ENCODE peak calls at places on chromosomes 5 and 9, in six cellular contexts. C, H, P, V, F and R are unnamed samples.

GRCh38 chr5:173575985-173576384 is 40.5 kb downstream of the BOD1 start:
- DNase-seq in C (no peak), H (no peak), P (no peak), V (no peak), F (no peak), R (no peak)

GRCh38 chr5:40490464-40491083 is 189.1 kb upstream of the PTGER4 start:
- DNase-seq in C (no peak), H (no peak), P (no peak), V (no peak), F (no peak), R (no peak)

GRCh38 chr5:156482816-156483215 is 155.9 kb downstream of the SGCD start:
- DNase-seq in C (no peak), H (no peak), P (no peak), V (no peak), F (no peak), R (no peak)

GRCh38 chr5:133458435-133458834 is 153.9 kb downstream of the FSTL4 start:
- DNase-seq in C (no peak), H (no peak), P (no peak), V (no peak), F (no peak), R (no peak)

GRCh38 chr5:153569036-153569435 is 78.6 kb downstream of the GRIA1 start:
- DNase-seq in C (no peak), H (no peak), P (no peak), V (no peak), F (no peak), R (peak)

GRCh38 chr9:136711751-136712689 is at the start of gene DIPK1B:
- DNase-seq in C (peak), H (no peak), P (peak), V (no peak), F (no peak), R (peak)

GRCh38 chr9:87342743-87343142 is 154.9 kb upstream of the DAPK1 start:
- DNase-seq in C (peak), H (no peak), P (no peak), V (no peak), F (no peak), R (no peak)

GRCh38 chr9:96344458-96345180 is 38.9 kb downstream of the SLC35D2 start:
- DNase-seq in C (peak), H (peak), P (peak), V (no peak), F (peak), R (peak)

GRCh38 chr5:65434122-65434521 is 47.6 kb downstream of the ADAMTS6 start:
- DNase-seq in C (no peak), H (no peak), P (no peak), V (no peak), F (no peak), R (no peak)

GRCh38 chr9:20640331-20641187 is 18.3 kb upstream of the MLLT3 start:
- DNase-seq in C (peak), H (peak), P (no peak), V (peak), F (no peak), R (peak)

GRCh38 chr9:114386886-114387677 is 700 bp downstream of the AKNA start:
- DNase-seq in C (peak), H (no peak), P (no peak), V (peak), F (no peak), R (peak)

GRCh38 chr5:37197340-37198050 is 51.7 kb downstream of the CPLANE1 start:
- DNase-seq in C (no peak), H (no peak), P (peak), V (peak), F (no peak), R (peak)

GRCh38 chr5:26482817-26483375 is 555.5 kb downstream of the CDH9 start:
- DNase-seq in C (peak), H (peak), P (peak), V (peak), F (peak), R (peak)

GRCh38 chr9:125091121-125091520 is 52.2 kb downstream of the SCAI start:
- DNase-seq in C (no peak), H (no peak), P (no peak), V (no peak), F (no peak), R (no peak)

GRCh38 chr9:78575041-78575440 is 278.1 kb downstream of the PSAT1 start:
- DNase-seq in C (no peak), H (no peak), P (no peak), V (no peak), F (no peak), R (no peak)

GRCh38 chr5:181109489-181110013 is 21.4 kb downstream of the OR2V1 start:
- DNase-seq in C (no peak), H (no peak), P (peak), V (no peak), F (no peak), R (no peak)

GRCh38 chr5:179866241-179867078 is 7.8 kb upstream of the MRNIP start:
- DNase-seq in C (no peak), H (no peak), P (peak), V (peak), F (no peak), R (no peak)

GRCh38 chr5:59845733-59846132 is 47.8 kb downstream of the PDE4D start:
- DNase-seq in C (peak), H (no peak), P (no peak), V (no peak), F (no peak), R (peak)

GRCh38 chr5:168286386-168286785 is 5.1 kb upstream of the WWC1 start:
- DNase-seq in C (no peak), H (no peak), P (peak), V (no peak), F (no peak), R (no peak)
- H3K4me2 ChIP-seq in C (no peak), H (no peak), P (peak), V (no peak), F (no peak), R (no peak)

GRCh38 chr5:2141254-2142000 is 258.7 kb upstream of the IRX4 start:
- DNase-seq in C (no peak), H (no peak), P (no peak), V (no peak), F (no peak), R (no peak)
- H2AFZ ChIP-seq in C (no peak), H (no peak), P (no peak), V (no peak), F (no peak), R (no peak)

GRCh38 chr5:130166839-130167490 is 262.7 kb downstream of the CHSY3 start:
- DNase-seq in C (no peak), H (no peak), P (peak), V (no peak), F (no peak), R (no peak)

GRCh38 chr5:130164966-130165365 is 260.7 kb downstream of the CHSY3 start:
- DNase-seq in C (no peak), H (peak), P (no peak), V (no peak), F (no peak), R (peak)

DNA sequence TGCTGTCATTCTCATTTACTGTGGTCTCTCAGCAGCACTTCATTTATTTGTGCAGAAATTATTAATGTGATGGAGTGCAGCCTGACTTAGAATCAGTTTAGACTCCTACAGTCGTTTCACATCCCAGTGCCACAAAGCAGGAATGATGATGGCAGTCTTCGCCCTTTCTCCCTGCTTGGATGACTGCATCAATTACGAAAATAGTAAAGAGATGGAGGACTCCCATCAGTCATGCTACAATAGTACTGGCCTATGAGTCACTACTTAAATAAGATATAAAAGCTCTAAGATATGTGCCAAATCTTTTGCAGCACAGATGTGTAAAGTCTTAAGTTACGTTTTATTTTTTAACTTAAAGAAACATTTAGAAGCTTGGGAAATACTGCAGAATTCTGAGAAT is 263.9 kb downstream of the CHSY3 start:
- DNase-seq in C (no peak), H (peak), P (no peak), V (no peak), F (no peak), R (peak)
- TF ChIP-seq EZH2phosphoT487 in C (no peak), H (no peak), P (no peak), V (no peak), F (no peak), R (no peak)

GRCh38 chr9:81627481-81627880 is 61.9 kb downstream of the TLE1 start:
- DNase-seq in C (no peak), H (no peak), P (no peak), V (no peak), F (no peak), R (no peak)
- H3K4me2 ChIP-seq in C (no peak), H (peak), P (no peak), V (no peak), F (no peak), R (no peak)

DNA sequence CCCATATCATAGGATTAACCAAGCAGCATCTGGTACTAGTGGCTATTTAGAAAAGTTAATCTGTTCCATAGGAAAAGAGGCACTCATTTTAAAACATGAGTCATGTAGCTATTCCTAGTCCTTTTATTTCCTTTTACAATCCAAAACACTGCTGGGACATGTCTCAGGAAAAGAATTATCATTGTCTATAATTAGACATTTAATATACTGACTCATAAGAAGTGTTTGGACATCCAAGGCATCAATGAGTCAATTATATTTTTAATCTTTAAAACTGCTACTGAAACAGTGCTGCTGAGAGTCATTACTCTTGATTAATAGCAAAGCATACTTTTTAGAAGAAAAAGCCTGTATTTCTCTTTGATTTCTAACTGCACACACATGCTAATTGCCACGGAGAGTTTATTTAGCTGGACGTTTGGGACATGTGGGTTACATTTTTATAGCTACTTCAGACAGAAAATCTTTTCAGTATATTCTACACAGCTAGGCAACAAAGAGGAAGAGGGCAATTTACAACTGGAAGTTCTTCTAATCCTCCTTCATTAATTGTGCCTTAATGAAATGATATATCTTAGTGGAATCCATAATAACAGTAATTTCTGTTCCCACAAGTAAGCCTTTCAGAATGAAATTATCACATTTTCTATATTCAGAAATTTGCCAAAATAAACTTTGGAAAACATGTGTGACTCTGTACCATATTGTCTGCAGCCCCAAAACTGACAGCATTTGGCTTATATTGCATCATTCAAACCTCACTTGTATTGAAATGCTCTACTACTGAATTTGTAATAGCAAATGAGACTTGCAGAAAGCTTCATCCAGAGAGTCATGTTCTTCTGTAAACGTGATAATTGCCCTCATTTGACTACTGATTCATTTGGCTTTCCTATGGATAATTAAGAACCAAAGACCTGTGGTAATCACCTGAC is 1249.2 kb upstream of the CDH18 start:
- DNase-seq in C (no peak), H (peak), P (no peak), V (no peak), F (no peak), R (no peak)
- H2AFZ ChIP-seq in C (no peak), H (no peak), P (no peak), V (no peak), F (no peak), R (no peak)

DNA sequence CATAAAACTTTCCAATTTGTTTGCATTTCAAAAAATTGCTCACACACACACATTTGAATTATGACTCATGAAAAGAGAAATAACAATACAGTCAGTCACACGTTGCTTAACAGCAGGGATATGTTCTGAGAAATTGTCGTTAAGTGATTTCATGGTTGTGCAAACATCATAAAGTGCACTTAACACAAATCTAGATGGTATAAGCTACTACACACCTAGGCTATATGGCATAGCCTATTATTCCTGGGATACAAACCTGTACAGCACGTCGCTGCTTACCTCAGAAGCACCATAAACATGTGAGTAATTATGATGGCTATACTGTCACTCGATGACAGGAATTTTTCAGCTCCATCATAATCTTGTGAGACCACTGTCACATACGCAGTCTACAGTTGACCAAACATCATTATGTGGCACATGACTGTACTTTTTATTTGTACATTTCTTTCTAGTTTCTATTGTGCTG is 378.2 kb downstream of the ACTL7B start:
- DNase-seq in C (peak), H (peak), P (no peak), V (no peak), F (no peak), R (peak)
- TF ChIP-seq EZH2phosphoT487 in C (no peak), H (no peak), P (no peak), V (no peak), F (no peak), R (no peak)

GRCh38 chr5:97644206-97644605 is 461.2 kb upstream of the RIOK2 start:
- DNase-seq in C (no peak), H (no peak), P (no peak), V (no peak), F (no peak), R (no peak)
- H3K4me2 ChIP-seq in C (no peak), H (no peak), P (no peak), V (no peak), F (no peak), R (no peak)

GRCh38 chr5:105593011-105593760 is 2030.6 kb upstream of the NUDT12 start:
- DNase-seq in C (no peak), H (no peak), P (no peak), V (no peak), F (no peak), R (no peak)
- H2AFZ ChIP-seq in C (no peak), H (no peak), P (peak), V (no peak), F (no peak), R (no peak)

GRCh38 chr5:126519637-126520592 is 75.1 kb downstream of the ALDH7A1 start:
- DNase-seq in C (peak), H (no peak), P (no peak), V (no peak), F (no peak), R (peak)

GRCh38 chr5:126515337-126515736 is 79.7 kb downstream of the ALDH7A1 start:
- DNase-seq in C (no peak), H (no peak), P (no peak), V (no peak), F (no peak), R (no peak)

GRCh38 chr5:126514159-126515141 is 80.6 kb downstream of the ALDH7A1 start:
- DNase-seq in C (no peak), H (no peak), P (no peak), V (no peak), F (no peak), R (peak)

GRCh38 chr5:126516133-126516532 is 78.9 kb downstream of the ALDH7A1 start:
- DNase-seq in C (peak), H (no peak), P (no peak), V (no peak), F (no peak), R (peak)

GRCh38 chr5:126516852-126517251 is 78.2 kb downstream of the ALDH7A1 start:
- DNase-seq in C (no peak), H (no peak), P (no peak), V (no peak), F (no peak), R (peak)
- TF ChIP-seq EZH2phosphoT487 in C (no peak), H (no peak), P (no peak), V (no peak), F (no peak), R (no peak)

GRCh38 chr5:170495796-170496195 is 8.0 kb upstream of the KCNIP1 start:
- DNase-seq in C (no peak), H (no peak), P (no peak), V (no peak), F (no peak), R (no peak)

GRCh38 chr5:170499621-170500020 is 4.2 kb upstream of the KCNIP1 start:
- DNase-seq in C (no peak), H (no peak), P (no peak), V (no peak), F (no peak), R (no peak)

GRCh38 chr5:170496629-170497028 is 7.2 kb upstream of the KCNIP1 start:
- DNase-seq in C (no peak), H (no peak), P (no peak), V (no peak), F (no peak), R (no peak)

GRCh38 chr5:170498811-170499210 is 5.0 kb upstream of the KCNIP1 start:
- DNase-seq in C (no peak), H (no peak), P (no peak), V (no peak), F (no peak), R (no peak)

GRCh38 chr5:170497311-170498038 is 6.3 kb upstream of the KCNIP1 start:
- DNase-seq in C (peak), H (no peak), P (no peak), V (no peak), F (no peak), R (no peak)
- H3K4me2 ChIP-seq in C (no peak), H (no peak), P (no peak), V (no peak), F (no peak), R (no peak)